ENCODE peak calls at places on chromosomes 13 and 19, in four cellular contexts. B is neuronal stem cell, E is mesenchymal stem cell, Y is H1. G is an unnamed sample.
A peak's percentile ranks its signal among the peaks of the same experiment; 100 is the strongest.

GRCh38 chr13:41652735-41653361 is 195.5 kb downstream of the RGCC start:
- DNase-seq in B (peak; percentile 12), E (peak; percentile 64), Y (no peak), G (no peak)

GRCh38 chr19:18419195-18419698 is at the start of gene SSBP4:
- DNase-seq in B (peak; percentile 76), E (peak; percentile 82), Y (no peak), G (no peak)

GRCh38 chr13:40102854-40103253 is 447.4 kb downstream of the COG6 start:
- DNase-seq in B (no peak), E (peak; percentile 17), Y (no peak), G (no peak)

GRCh38 chr13:84925443-84925842 is 873.8 kb downstream of the SLITRK6 start:
- DNase-seq in B (no peak), E (peak; percentile 40), Y (no peak), G (no peak)

GRCh38 chr13:99196466-99197256 is 4.0 kb upstream of the UBAC2 start:
- DNase-seq in B (no peak), E (no peak), Y (no peak), G (no peak)

GRCh38 chr19:18488838-18489626 is 32.8 kb downstream of the ELL start:
- DNase-seq in B (peak; percentile 29), E (peak; percentile 48), Y (no peak), G (peak; percentile 78)

GRCh38 chr19:49591731-49592485 is 926 bp downstream of the PRR12 start:
- DNase-seq in B (no peak), E (peak; percentile 66), Y (no peak), G (peak; percentile 78)

GRCh38 chr19:19214892-19215291 is 3.1 kb downstream of the NCAN start:
- DNase-seq in B (peak; percentile 82), E (peak; percentile 59), Y (no peak), G (peak; percentile 85)

GRCh38 chr13:46134961-46135522 is 30.2 kb upstream of the CPB2 start:
- DNase-seq in B (no peak), E (no peak), Y (no peak), G (peak; percentile 48)

DNA sequence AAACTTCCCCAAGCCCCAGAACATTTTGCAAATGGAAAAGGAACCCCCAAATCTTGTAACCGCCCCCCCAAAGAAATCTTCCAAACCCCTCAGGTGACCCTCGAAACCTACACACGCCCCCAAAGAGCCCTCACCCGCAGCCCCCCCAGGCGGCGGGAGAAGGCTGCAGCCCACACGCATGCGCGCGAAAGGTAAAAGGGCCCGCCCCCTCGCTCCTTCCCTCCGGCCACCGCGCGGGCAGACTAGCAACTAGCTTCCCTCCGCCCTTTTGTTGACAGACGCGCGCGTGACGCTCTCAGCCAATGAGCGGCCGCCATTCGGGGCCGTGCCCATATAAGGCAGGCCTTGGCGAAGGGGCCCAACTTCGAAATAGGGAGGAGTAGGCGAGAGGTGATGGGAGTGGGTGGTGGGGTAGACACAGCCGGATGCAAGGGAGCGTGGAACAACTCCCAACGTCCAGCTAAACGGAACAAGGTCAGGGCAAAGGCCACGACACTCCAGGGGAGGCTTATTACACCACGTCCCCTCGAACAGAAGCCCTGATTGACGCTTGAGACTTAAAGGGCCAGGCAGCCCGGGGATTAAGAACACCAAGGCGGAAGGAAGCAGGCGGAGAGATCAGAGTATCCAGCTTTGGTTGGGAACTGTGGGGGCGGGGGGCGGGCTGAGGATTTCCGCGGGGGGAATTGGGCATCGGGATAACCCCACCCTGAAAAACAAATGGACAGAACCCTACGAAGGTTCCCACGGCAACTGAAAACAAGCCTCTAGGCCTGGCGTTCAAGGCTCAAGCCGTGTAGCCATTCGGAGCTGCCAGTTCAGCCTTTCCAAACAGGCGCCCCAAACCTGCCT is 13.3 kb downstream of the FBXO46 start:
- DNase-seq in B (peak; percentile 99), E (peak; percentile 99), Y (peak; percentile 98), G (peak; percentile 100)
- H4K8ac ChIP-seq in B (no peak overlapping the region), E (peak overlapping the region; percentile 73), Y (peak overlapping the region; percentile 82), G (no peak overlapping the region)

DNA sequence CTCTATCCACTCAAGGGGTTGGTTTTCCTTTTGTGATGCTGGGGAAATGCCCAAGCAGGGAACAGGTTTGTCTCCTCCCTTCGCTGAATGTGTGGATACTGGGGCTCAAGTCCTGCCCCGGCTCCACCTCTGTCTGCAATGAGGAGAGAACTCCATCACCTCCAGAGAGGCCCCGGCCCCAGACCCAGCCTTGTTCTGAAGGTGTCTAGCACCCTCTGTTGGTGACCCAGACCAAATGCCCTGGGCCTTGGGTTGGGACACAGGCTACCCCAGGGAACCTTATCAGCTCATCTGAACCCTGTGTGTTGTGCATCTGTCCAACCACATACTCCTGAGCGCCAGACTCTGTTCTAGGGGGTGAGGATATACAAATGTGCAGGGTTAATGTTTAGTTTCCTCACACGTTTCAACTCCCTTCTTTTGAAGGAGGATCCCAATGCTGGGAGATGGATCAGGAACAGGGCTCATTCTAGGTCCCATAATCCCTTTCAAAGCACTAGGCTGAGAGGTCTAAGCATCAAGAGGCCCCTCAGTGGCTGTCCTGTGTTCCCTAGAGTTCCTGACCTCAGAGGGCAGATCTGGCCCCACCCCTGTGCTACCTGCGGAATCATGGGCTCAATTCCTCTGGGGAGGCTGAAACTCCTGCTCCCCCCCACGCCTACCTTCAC is 112.5 kb upstream of the SLC7A1 start:
- DNase-seq in B (peak; percentile 17), E (peak; percentile 51), Y (peak; percentile 59), G (peak; percentile 86)
- H2BK12ac ChIP-seq in B (no peak overlapping the region), E (peak overlapping the region; percentile 57), Y (no peak overlapping the region), G (no peak overlapping the region)

GRCh38 chr19:33306191-33306590 is 3.9 kb upstream of the CEBPA start:
- DNase-seq in B (no peak), E (no peak), Y (no peak), G (peak; percentile 12)

GRCh38 chr19:33304760-33305647 is 2.7 kb upstream of the CEBPA start:
- DNase-seq in B (no peak), E (no peak), Y (no peak), G (peak; percentile 31)

GRCh38 chr19:33302974-33303790 is 848 bp upstream of the CEBPA start:
- DNase-seq in B (no peak), E (peak; percentile 66), Y (no peak), G (peak; percentile 66)

GRCh38 chr19:33302175-33302973 is at the start of gene CEBPA:
- DNase-seq in B (peak; percentile 90), E (peak; percentile 74), Y (peak; percentile 58), G (peak; percentile 84)

GRCh38 chr19:33303791-33304759 is 1.7 kb upstream of the CEBPA start:
- DNase-seq in B (no peak), E (no peak), Y (no peak), G (peak; percentile 15)
- H4K8ac ChIP-seq in B (no peak overlapping the region), E (no peak overlapping the region), Y (peak overlapping the region; percentile 82), G (no peak overlapping the region)

GRCh38 chr13:91241249-91241648 is 106.2 kb upstream of the MIR17HG start:
- DNase-seq in B (no peak), E (no peak), Y (no peak), G (no peak)

GRCh38 chr13:91238036-91238435 is 109.5 kb upstream of the MIR17HG start:
- DNase-seq in B (no peak), E (no peak), Y (no peak), G (no peak)

GRCh38 chr13:91240341-91240740 is 107.1 kb upstream of the MIR17HG start:
- DNase-seq in B (no peak), E (no peak), Y (no peak), G (no peak)

GRCh38 chr13:91245283-91245682 is 102.2 kb upstream of the MIR17HG start:
- DNase-seq in B (no peak), E (no peak), Y (no peak), G (no peak)

GRCh38 chr13:91242652-91243051 is 104.8 kb upstream of the MIR17HG start:
- DNase-seq in B (no peak), E (peak; percentile 3), Y (no peak), G (no peak)
- H2BK12ac ChIP-seq in B (no peak overlapping the region), E (no peak overlapping the region), Y (no peak overlapping the region), G (no peak overlapping the region)

DNA sequence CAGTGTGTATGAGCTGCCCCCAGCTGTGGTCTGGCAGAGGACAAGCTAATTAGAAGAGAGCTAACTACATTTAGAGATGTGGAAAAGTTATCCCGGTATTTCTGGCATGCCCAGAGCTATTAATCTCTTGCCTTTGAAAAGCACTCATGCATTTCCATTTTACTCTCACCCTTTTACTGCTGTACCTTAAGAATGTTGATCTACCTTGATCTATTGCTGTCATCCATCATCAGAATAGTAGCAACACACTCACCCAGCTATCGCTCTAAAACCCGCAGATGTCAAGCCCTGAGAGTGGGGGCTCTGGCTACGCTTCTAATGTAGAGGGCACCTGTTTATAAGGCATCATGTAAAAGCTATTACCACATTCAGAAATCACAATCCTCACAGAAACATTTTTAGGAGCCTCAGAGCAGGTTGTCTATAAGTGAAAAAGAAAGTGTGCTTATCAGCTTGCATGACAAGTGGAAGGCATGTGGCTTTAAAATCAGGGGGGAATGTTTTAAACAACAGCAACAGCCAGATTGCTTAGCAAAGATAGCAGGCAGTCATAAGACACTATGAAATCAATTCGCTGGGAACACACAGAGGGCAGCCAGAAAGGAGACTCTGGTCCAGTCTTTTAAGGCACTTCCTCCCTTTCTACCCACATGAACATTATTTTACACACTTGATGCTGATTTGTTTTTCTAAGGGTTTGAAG is 224.2 kb upstream of the IRS2 start:
- DNase-seq in B (no peak), E (peak; percentile 62), Y (no peak), G (no peak)
- H4K8ac ChIP-seq in B (no peak overlapping the region), E (no peak overlapping the region), Y (no peak overlapping the region), G (no peak overlapping the region)

DNA sequence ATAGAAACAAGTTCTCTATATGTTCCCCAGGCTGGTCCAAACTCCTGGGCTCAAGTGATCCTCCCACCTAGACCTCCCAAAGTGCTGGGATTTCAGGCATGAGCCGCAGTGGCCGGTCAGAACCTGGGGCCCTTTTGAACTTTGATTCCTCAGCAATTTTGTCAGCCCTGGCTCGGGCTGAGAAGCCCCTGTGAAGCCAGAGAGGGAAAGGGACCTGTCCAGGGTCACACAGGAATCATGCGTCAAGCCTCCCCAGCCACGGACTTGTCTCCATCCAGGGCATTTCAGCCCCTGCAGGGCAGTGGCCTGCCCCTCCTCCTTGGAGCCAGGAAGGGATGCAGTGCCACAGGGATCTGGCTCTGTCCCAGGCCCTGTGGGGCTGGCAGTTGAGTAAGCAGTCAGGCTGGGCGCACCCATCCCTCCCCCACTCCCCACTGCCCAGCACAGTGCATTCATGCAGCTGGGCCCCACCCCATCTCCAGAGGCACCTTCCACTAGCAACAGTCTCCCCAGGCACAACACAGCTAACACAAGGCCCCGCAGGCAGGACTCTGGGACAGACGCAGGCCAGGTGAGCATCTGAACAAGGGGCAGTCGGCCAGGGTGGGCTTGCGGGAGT is at the start of gene CAPS:
- DNase-seq in B (no peak), E (no peak), Y (no peak), G (no peak)
- H2BK12ac ChIP-seq in B (no peak within 1 kb of the TSS), E (no peak within 1 kb of the TSS), Y (no peak within 1 kb of the TSS), G (no peak within 1 kb of the TSS)

GRCh38 chr19:17153996-17154395 is 61.2 kb upstream of the USE1 start:
- DNase-seq in B (no peak), E (no peak), Y (no peak), G (no peak)
- H4K8ac ChIP-seq in B (no peak overlapping the region), E (no peak overlapping the region), Y (no peak overlapping the region), G (no peak overlapping the region)

DNA sequence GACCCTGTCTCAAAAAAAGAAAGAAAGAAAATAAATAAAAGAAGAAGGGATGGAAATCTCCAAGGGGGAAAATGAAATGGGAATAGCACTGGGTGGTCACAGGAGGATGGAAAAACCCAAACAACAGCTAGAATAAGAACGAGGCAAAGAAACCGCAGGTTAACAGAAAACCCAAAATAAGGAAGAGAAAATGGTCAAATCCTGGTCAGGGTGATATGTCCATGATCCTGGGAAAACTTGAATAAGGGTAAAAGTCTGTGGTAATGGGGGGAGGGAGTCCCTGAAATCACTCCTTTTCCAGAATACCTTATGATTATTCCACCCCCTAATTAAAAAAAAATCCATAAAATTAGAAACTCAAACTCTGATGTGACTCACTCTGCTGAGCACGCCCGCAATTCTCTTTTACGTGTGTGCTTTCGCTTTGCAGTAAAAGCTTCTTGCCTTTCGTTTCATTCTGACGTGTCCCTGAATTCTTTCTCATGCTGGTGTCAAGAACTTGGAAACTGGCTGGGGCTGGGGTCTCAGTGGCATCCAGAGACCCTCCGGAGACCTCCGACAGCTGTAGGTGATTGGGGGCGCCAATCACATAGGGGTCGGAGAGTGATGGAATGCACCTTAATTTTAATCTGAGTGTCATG is 4.3 kb upstream of the NAXD start:
- DNase-seq in B (no peak), E (no peak), Y (no peak), G (no peak)
- H2BK12ac ChIP-seq in B (no peak overlapping the region), E (no peak overlapping the region), Y (no peak overlapping the region), G (no peak overlapping the region)

G was measured in H9.